ENCODE peak calls at places on chromosomes 11 and 22, in six cellular contexts. One of them, this sample, is unnamed. For H3K4me1, the result is how much of the 10 kb centered on the place peaks cover.

GRCh38 chr11:18352581-18352980 is 30.2 kb downstream of the GTF2H1 start:
- DNase-seq in ovary: no peak
- DNase-seq in mesenchymal stem cell: no peak
- DNase-seq in transverse colon: no peak
- DNase-seq in heart right ventricle: no peak
- DNase-seq in psoas muscle: no peak
- DNase-seq in this sample: no peak

GRCh38 chr11:112503410-112503809 is 242.8 kb upstream of the PLET1 start:
- DNase-seq in ovary: no peak
- DNase-seq in mesenchymal stem cell: no peak
- DNase-seq in transverse colon: no peak
- DNase-seq in heart right ventricle: no peak
- DNase-seq in psoas muscle: no peak
- DNase-seq in this sample: no peak

GRCh38 chr11:110857885-110858555 is 145.8 kb upstream of the ARHGAP20 start:
- DNase-seq in ovary: no peak
- DNase-seq in mesenchymal stem cell: no peak
- DNase-seq in transverse colon: peak
- DNase-seq in heart right ventricle: no peak
- DNase-seq in psoas muscle: no peak
- DNase-seq in this sample: no peak

GRCh38 chr11:66073669-66074068 is 3.6 kb downstream of the PACS1 start:
- DNase-seq in ovary: no peak
- DNase-seq in mesenchymal stem cell: no peak
- DNase-seq in transverse colon: no peak
- DNase-seq in heart right ventricle: no peak
- DNase-seq in psoas muscle: no peak
- DNase-seq in this sample: no peak

GRCh38 chr11:2420502-2421225 is 20.1 kb downstream of the TSSC4 start:
- DNase-seq in ovary: peak
- DNase-seq in mesenchymal stem cell: peak
- DNase-seq in transverse colon: peak
- DNase-seq in heart right ventricle: peak
- DNase-seq in psoas muscle: peak
- DNase-seq in this sample: peak

GRCh38 chr11:94658888-94659287 is 91.7 kb downstream of the PIWIL4 start:
- DNase-seq in ovary: no peak
- DNase-seq in mesenchymal stem cell: no peak
- DNase-seq in transverse colon: no peak
- DNase-seq in heart right ventricle: no peak
- DNase-seq in psoas muscle: no peak
- DNase-seq in this sample: no peak

GRCh38 chr22:43437871-43438475 is 26.2 kb downstream of the MPPED1 start:
- DNase-seq in ovary: no peak
- DNase-seq in mesenchymal stem cell: no peak
- DNase-seq in transverse colon: no peak
- DNase-seq in heart right ventricle: no peak
- DNase-seq in psoas muscle: no peak
- DNase-seq in this sample: no peak

GRCh38 chr22:39808087-39808486 is 85.5 kb downstream of the ENTHD1 start:
- DNase-seq in ovary: no peak
- DNase-seq in mesenchymal stem cell: no peak
- DNase-seq in transverse colon: peak
- DNase-seq in heart right ventricle: no peak
- DNase-seq in psoas muscle: no peak
- DNase-seq in this sample: peak

GRCh38 chr11:1597331-1597741 is 758 bp downstream of the KRTAP5-2 start:
- DNase-seq in ovary: no peak
- DNase-seq in mesenchymal stem cell: no peak
- DNase-seq in transverse colon: no peak
- DNase-seq in heart right ventricle: no peak
- DNase-seq in psoas muscle: no peak
- DNase-seq in this sample: no peak

GRCh38 chr22:34669001-34669400 is 397.0 kb upstream of the ISX start:
- DNase-seq in ovary: no peak
- DNase-seq in mesenchymal stem cell: no peak
- DNase-seq in transverse colon: no peak
- DNase-seq in heart right ventricle: no peak
- DNase-seq in psoas muscle: no peak
- DNase-seq in this sample: no peak

GRCh38 chr11:47864910-47865309 is 16.8 kb upstream of the NUP160 start:
- DNase-seq in ovary: no peak
- DNase-seq in mesenchymal stem cell: no peak
- DNase-seq in transverse colon: no peak
- DNase-seq in heart right ventricle: no peak
- DNase-seq in psoas muscle: no peak
- DNase-seq in this sample: no peak

GRCh38 chr22:39530692-39531331 is 1.7 kb downstream of the RPS19BP1 start:
- DNase-seq in ovary: peak
- DNase-seq in mesenchymal stem cell: peak
- DNase-seq in transverse colon: no peak
- DNase-seq in heart right ventricle: no peak
- DNase-seq in psoas muscle: no peak
- DNase-seq in this sample: no peak

GRCh38 chr22:46653596-46653995 is 33.4 kb downstream of the GRAMD4 start:
- DNase-seq in ovary: no peak
- DNase-seq in mesenchymal stem cell: no peak
- DNase-seq in transverse colon: peak
- DNase-seq in heart right ventricle: no peak
- DNase-seq in psoas muscle: no peak
- DNase-seq in this sample: no peak

GRCh38 chr22:33897621-33897910 is 22.7 kb downstream of the LARGE1 start:
- DNase-seq in ovary: no peak
- DNase-seq in mesenchymal stem cell: no peak
- DNase-seq in transverse colon: no peak
- DNase-seq in heart right ventricle: no peak
- DNase-seq in psoas muscle: no peak
- DNase-seq in this sample: no peak

GRCh38 chr11:125939081-125939521 is 6.7 kb upstream of the VSIG10L2 start:
- DNase-seq in ovary: no peak
- DNase-seq in mesenchymal stem cell: no peak
- DNase-seq in transverse colon: no peak
- DNase-seq in heart right ventricle: peak
- DNase-seq in psoas muscle: no peak
- DNase-seq in this sample: no peak

GRCh38 chr11:32829157-32829679 is 509 bp upstream of the PRRG4 start:
- DNase-seq in ovary: no peak
- DNase-seq in mesenchymal stem cell: peak
- DNase-seq in transverse colon: no peak
- DNase-seq in heart right ventricle: no peak
- DNase-seq in psoas muscle: no peak
- DNase-seq in this sample: no peak

GRCh38 chr22:36461665-36462474 is 19.6 kb downstream of the TXN2 start:
- DNase-seq in ovary: no peak
- DNase-seq in mesenchymal stem cell: peak
- DNase-seq in transverse colon: no peak
- DNase-seq in heart right ventricle: no peak
- DNase-seq in psoas muscle: peak
- DNase-seq in this sample: no peak

GRCh38 chr22:36464715-36465231 is 16.7 kb downstream of the TXN2 start:
- DNase-seq in ovary: no peak
- DNase-seq in mesenchymal stem cell: no peak
- DNase-seq in transverse colon: no peak
- DNase-seq in heart right ventricle: no peak
- DNase-seq in psoas muscle: no peak
- DNase-seq in this sample: no peak

GRCh38 chr22:36460202-36460601 is 21.2 kb downstream of the TXN2 start:
- DNase-seq in ovary: no peak
- DNase-seq in mesenchymal stem cell: no peak
- DNase-seq in transverse colon: no peak
- DNase-seq in heart right ventricle: no peak
- DNase-seq in psoas muscle: no peak
- DNase-seq in this sample: no peak

GRCh38 chr22:36463783-36464184 is 17.7 kb downstream of the TXN2 start:
- DNase-seq in ovary: no peak
- DNase-seq in mesenchymal stem cell: no peak
- DNase-seq in transverse colon: no peak
- DNase-seq in heart right ventricle: peak
- DNase-seq in psoas muscle: peak
- DNase-seq in this sample: no peak

DNA sequence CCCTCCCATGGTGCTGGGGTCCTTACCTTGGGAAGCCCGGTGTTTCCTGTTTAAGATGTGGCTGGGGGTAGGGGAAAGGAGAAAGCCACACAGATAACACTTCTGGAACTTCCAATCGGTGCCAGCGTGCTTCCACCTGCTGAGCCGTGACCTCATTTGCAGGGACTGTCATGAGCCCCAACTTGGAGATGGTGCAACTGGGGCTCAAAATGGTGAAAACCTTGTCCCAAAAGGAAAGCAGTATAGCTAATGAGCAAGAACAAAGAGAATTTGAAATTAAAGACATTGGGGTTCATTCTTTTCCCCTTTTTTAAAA is 19.0 kb downstream of the TXN2 start:
- DNase-seq in ovary: no peak
- DNase-seq in mesenchymal stem cell: no peak
- DNase-seq in transverse colon: no peak
- DNase-seq in heart right ventricle: no peak
- DNase-seq in psoas muscle: no peak
- DNase-seq in this sample: no peak
- H3K4me1 ChIP-seq in ovary: under half
- H3K4me1 ChIP-seq in mesenchymal stem cell: half or more
- H3K4me1 ChIP-seq in transverse colon: under half
- H3K4me1 ChIP-seq in heart right ventricle: under half
- H3K4me1 ChIP-seq in psoas muscle: half or more
- H3K4me1 ChIP-seq in this sample: under half

DNA sequence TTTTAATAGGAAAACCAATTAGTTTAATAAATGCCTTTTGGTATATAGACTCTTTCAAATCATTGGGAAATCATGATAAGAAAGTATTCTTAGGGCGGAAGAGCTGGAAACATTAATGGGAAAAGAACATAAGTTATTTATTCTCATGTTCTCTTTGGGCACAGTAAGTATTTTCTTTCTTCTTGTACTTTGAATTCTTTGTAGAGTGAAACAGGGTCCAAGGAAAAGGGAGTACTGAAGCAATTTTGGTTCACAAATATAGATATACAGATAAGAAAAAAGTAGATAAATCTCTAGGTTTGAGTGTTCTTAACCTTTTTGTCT is 123.2 kb downstream of the MICAL2 start:
- DNase-seq in ovary: no peak
- DNase-seq in mesenchymal stem cell: no peak
- DNase-seq in transverse colon: no peak
- DNase-seq in heart right ventricle: no peak
- DNase-seq in psoas muscle: no peak
- DNase-seq in this sample: no peak
- H3K27ac ChIP-seq in ovary: no peak
- H3K27ac ChIP-seq in mesenchymal stem cell: no peak
- H3K27ac ChIP-seq in transverse colon: no peak
- H3K27ac ChIP-seq in heart right ventricle: no peak
- H3K27ac ChIP-seq in psoas muscle: no peak
- H3K27ac ChIP-seq in this sample: no peak

GRCh38 chr11:124754710-124755109 is 2.7 kb upstream of the VSIG2 start:
- DNase-seq in ovary: no peak
- DNase-seq in mesenchymal stem cell: no peak
- DNase-seq in transverse colon: no peak
- DNase-seq in heart right ventricle: no peak
- DNase-seq in psoas muscle: no peak
- DNase-seq in this sample: no peak
- H3K4me1 ChIP-seq in ovary: under half
- H3K4me1 ChIP-seq in mesenchymal stem cell: under half
- H3K4me1 ChIP-seq in transverse colon: under half
- H3K4me1 ChIP-seq in heart right ventricle: under half
- H3K4me1 ChIP-seq in psoas muscle: under half
- H3K4me1 ChIP-seq in this sample: under half

DNA sequence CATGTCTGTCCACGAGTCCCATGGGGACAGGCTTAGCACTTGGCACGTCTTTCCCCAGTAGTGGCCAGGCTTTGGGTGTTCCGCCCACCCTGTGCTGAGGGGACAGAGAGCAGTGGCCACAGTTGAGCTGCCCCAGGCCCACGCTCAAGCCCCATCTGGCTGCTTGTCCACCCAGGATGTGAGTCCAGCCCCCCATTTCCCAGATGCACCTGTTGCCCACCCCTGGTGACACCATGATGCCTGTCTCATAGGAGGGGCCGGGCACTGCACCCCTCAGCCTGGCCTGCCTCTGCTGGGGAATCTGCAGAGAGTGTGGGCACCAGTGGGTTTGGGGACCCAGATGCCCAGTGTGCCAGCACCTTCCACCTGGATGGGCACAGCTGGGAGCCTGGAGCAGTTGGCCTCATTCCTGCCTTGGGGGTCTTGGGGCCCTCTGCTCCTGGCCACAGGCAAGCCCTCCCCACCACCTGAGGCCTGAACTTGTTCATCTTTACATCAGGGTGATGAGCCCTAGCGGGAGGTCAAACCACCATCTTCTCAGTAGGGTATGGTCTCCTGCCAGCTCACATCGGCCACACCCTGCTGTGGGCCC is 5.7 kb downstream of the SIGIRR start:
- DNase-seq in ovary: peak
- DNase-seq in mesenchymal stem cell: no peak
- DNase-seq in transverse colon: no peak
- DNase-seq in heart right ventricle: no peak
- DNase-seq in psoas muscle: peak
- DNase-seq in this sample: no peak
- H3K27ac ChIP-seq in ovary: no peak
- H3K27ac ChIP-seq in mesenchymal stem cell: peak
- H3K27ac ChIP-seq in transverse colon: no peak
- H3K27ac ChIP-seq in heart right ventricle: no peak
- H3K27ac ChIP-seq in psoas muscle: no peak
- H3K27ac ChIP-seq in this sample: no peak

GRCh38 chr22:29031236-29031982 is 30.2 kb downstream of the C22orf31 start:
- DNase-seq in ovary: peak
- DNase-seq in mesenchymal stem cell: peak
- DNase-seq in transverse colon: peak
- DNase-seq in heart right ventricle: peak
- DNase-seq in psoas muscle: peak
- DNase-seq in this sample: no peak

GRCh38 chr22:29028468-29028867 is 33.2 kb downstream of the C22orf31 start:
- DNase-seq in ovary: no peak
- DNase-seq in mesenchymal stem cell: peak
- DNase-seq in transverse colon: no peak
- DNase-seq in heart right ventricle: no peak
- DNase-seq in psoas muscle: no peak
- DNase-seq in this sample: no peak

GRCh38 chr22:29029202-29030000 is 32.2 kb downstream of the C22orf31 start:
- DNase-seq in ovary: no peak
- DNase-seq in mesenchymal stem cell: no peak
- DNase-seq in transverse colon: no peak
- DNase-seq in heart right ventricle: no peak
- DNase-seq in psoas muscle: no peak
- DNase-seq in this sample: no peak

GRCh38 chr22:29030618-29031235 is 30.9 kb downstream of the C22orf31 start:
- DNase-seq in ovary: peak
- DNase-seq in mesenchymal stem cell: peak
- DNase-seq in transverse colon: peak
- DNase-seq in heart right ventricle: peak
- DNase-seq in psoas muscle: peak
- DNase-seq in this sample: peak

GRCh38 chr22:29030016-29030617 is 31.5 kb downstream of the C22orf31 start:
- DNase-seq in ovary: no peak
- DNase-seq in mesenchymal stem cell: peak
- DNase-seq in transverse colon: no peak
- DNase-seq in heart right ventricle: no peak
- DNase-seq in psoas muscle: no peak
- DNase-seq in this sample: no peak
- H3K4me1 ChIP-seq in ovary: under half
- H3K4me1 ChIP-seq in mesenchymal stem cell: under half
- H3K4me1 ChIP-seq in transverse colon: under half
- H3K4me1 ChIP-seq in heart right ventricle: under half
- H3K4me1 ChIP-seq in psoas muscle: under half
- H3K4me1 ChIP-seq in this sample: under half

This sample was measured in iPS DF 6.9.